ENCODE peak calls at places on chromosome 18, in seven cellular contexts. T, X, G, Z, P, I and D are unnamed samples.

GRCh38 chr18:34631567-34631966 is 78.5 kb upstream of the DTNA start:
- DNase-seq in Z (no peak), P (no peak), G (no peak), I (no peak), X (no peak), T (no peak), D (no peak)

GRCh38 chr18:36149514-36150289 is 20.0 kb downstream of the ELP2 start:
- DNase-seq in I (no peak), Z (no peak), G (no peak), X (no peak), T (no peak), P (no peak), D (no peak)

GRCh38 chr18:23881778-23882177 is 132.8 kb upstream of the TTC39C start:
- DNase-seq in I (no peak), T (no peak), P (no peak), Z (no peak), X (no peak), G (no peak), D (no peak)

GRCh38 chr18:10851824-10852225 is 297.5 kb downstream of the PIEZO2 start:
- DNase-seq in P (peak; percentile 67), Z (peak; percentile 20), I (no peak), X (peak; percentile 61), T (peak; percentile 13), G (no peak), D (no peak)

GRCh38 chr18:63890950-63891304 is 3.4 kb downstream of the SERPINB2 start:
- DNase-seq in I (no peak), G (no peak), T (no peak), P (peak; percentile 12), Z (no peak), X (peak; percentile 53), D (no peak)

GRCh38 chr18:22043837-22044236 is 125.6 kb upstream of the GATA6 start:
- DNase-seq in T (no peak), X (no peak), P (no peak), I (no peak), G (no peak), Z (no peak), D (no peak)

GRCh38 chr18:25594351-25594750 is 242.4 kb upstream of the ZNF521 start:
- DNase-seq in X (peak; percentile 64), I (no peak), G (no peak), T (no peak), Z (no peak), P (peak; percentile 2), D (no peak)

GRCh38 chr18:48913201-48913600 is 37.6 kb downstream of the SMAD7 start:
- DNase-seq in X (no peak), P (no peak), T (no peak), G (peak; percentile 41), I (no peak), Z (no peak), D (peak; percentile 42)

GRCh38 chr18:463442-464310 is 36.8 kb downstream of the COLEC12 start:
- DNase-seq in G (no peak), X (no peak), T (no peak), P (peak; percentile 64), Z (no peak), I (no peak), D (no peak)

GRCh38 chr18:65725421-65726050 is 25.3 kb upstream of the CDH7 start:
- DNase-seq in P (no peak), Z (peak; percentile 23), G (no peak), T (no peak), X (no peak), I (peak; percentile 18), D (no peak)